ENCODE peak calls at places on chromosomes 7 and 10, in nine cellular contexts. S is A549, L is lower lobe of right lung, N is right lobe of liver, H is pancreas, J is lung, I is coronary artery, G is mucosa of descending colon, C is GM23338. B is an unnamed sample.

GRCh38 chr7:113996405-113996804 is 77.6 kb upstream of the PPP1R3A start:
- DNase-seq in S (no peak), L (no peak), N (no peak), H (no peak), J (no peak), I (no peak), G (no peak), C (no peak), B (peak)

GRCh38 chr7:115410427-115410805 is 488.5 kb downstream of the MDFIC start:
- DNase-seq in S (no peak), L (no peak), N (no peak), H (no peak), J (no peak), I (no peak), G (no peak), C (no peak), B (no peak)

GRCh38 chr10:42932735-42933453 is 144.0 kb upstream of the RET start:
- DNase-seq in S (no peak), L (peak), N (no peak), H (no peak), J (peak), I (no peak), G (no peak), C (peak), B (no peak)

GRCh38 chr10:28139138-28139537 is 140.3 kb upstream of the ODAD2 start:
- DNase-seq in S (no peak), L (no peak), N (no peak), H (no peak), J (peak), I (no peak), G (no peak), C (no peak), B (peak)

GRCh38 chr7:74320645-74321178 is 31.5 kb downstream of the CLIP2 start:
- DNase-seq in S (no peak), L (no peak), N (no peak), H (no peak), J (no peak), I (no peak), G (peak), C (peak), B (no peak)

GRCh38 chr7:134927076-134927475 is 59.2 kb upstream of the AGBL3 start:
- DNase-seq in S (no peak), L (no peak), N (no peak), H (no peak), J (no peak), I (no peak), G (no peak), C (no peak), B (no peak)

GRCh38 chr7:73526892-73527821 is 5.1 kb upstream of the BAZ1B start:
- DNase-seq in S (no peak), L (no peak), N (no peak), H (no peak), J (no peak), I (no peak), G (no peak), C (peak), B (no peak)

GRCh38 chr10:33040436-33040835 is 82.4 kb upstream of the ITGB1 start:
- DNase-seq in S (no peak), L (no peak), N (no peak), H (no peak), J (no peak), I (no peak), G (no peak), C (no peak), B (no peak)

GRCh38 chr7:85471740-85472139 is 284.9 kb upstream of the SEMA3D start:
- DNase-seq in S (no peak), L (no peak), N (no peak), H (no peak), J (no peak), I (no peak), G (no peak), C (no peak), B (peak)

GRCh38 chr10:11578802-11579255 is 32.6 kb downstream of the USP6NL start:
- DNase-seq in S (no peak), L (no peak), N (no peak), H (no peak), J (no peak), I (no peak), G (no peak), C (no peak), B (no peak)

GRCh38 chr10:75708060-75708459 is 276.6 kb downstream of the LRMDA start:
- DNase-seq in S (no peak), L (no peak), N (no peak), H (no peak), J (no peak), I (no peak), G (no peak), C (no peak), B (no peak)

GRCh38 chr10:68601490-68602265 is 41.5 kb downstream of the TET1 start:
- DNase-seq in S (no peak), L (no peak), N (no peak), H (no peak), J (no peak), I (no peak), G (no peak), C (no peak), B (no peak)

GRCh38 chr10:324593-324992 is 189.3 kb downstream of the ZMYND11 start:
- DNase-seq in S (no peak), L (no peak), N (no peak), H (no peak), J (no peak), I (peak), G (no peak), C (no peak), B (peak)

GRCh38 chr7:143329471-143330170 is 13.7 kb downstream of the CLCN1 start:
- DNase-seq in S (no peak), L (no peak), N (no peak), H (no peak), J (no peak), I (no peak), G (no peak), C (peak), B (no peak)

GRCh38 chr10:125003146-125003900 is 61.4 kb downstream of the ZRANB1 start:
- DNase-seq in S (no peak), L (peak), N (peak), H (peak), J (no peak), I (peak), G (peak), C (no peak), B (no peak)

GRCh38 chr10:82089327-82089726 is 214.3 kb downstream of the NRG3 start:
- DNase-seq in S (no peak), L (no peak), N (no peak), H (no peak), J (no peak), I (no peak), G (no peak), C (peak), B (no peak)

GRCh38 chr10:29304259-29305030 is 15.6 kb downstream of the LYZL1 start:
- DNase-seq in S (peak), L (no peak), N (peak), H (peak), J (peak), I (no peak), G (peak), C (peak), B (peak)

GRCh38 chr7:40880581-40880980 is 745.8 kb downstream of the SUGCT start:
- DNase-seq in S (no peak), L (no peak), N (no peak), H (no peak), J (no peak), I (no peak), G (no peak), C (no peak), B (peak)

GRCh38 chr7:157352506-157352905 is 15.7 kb downstream of the DNAJB6 start:
- DNase-seq in S (no peak), L (no peak), N (no peak), H (no peak), J (no peak), I (no peak), G (no peak), C (no peak), B (no peak)

GRCh38 chr10:71770255-71770654 is 3.1 kb downstream of the VSIR start:
- DNase-seq in S (no peak), L (no peak), N (no peak), H (no peak), J (no peak), I (no peak), G (no peak), C (no peak), B (peak)

GRCh38 chr7:148662646-148663045 is 36.1 kb upstream of the CUL1 start:
- DNase-seq in S (no peak), L (no peak), N (no peak), H (no peak), J (no peak), I (no peak), G (no peak), C (no peak), B (no peak)

GRCh38 chr10:112307631-112308502 is 24.7 kb downstream of the TECTB start:
- DNase-seq in S (peak), L (peak), N (peak), H (no peak), J (peak), I (peak), G (peak), C (peak), B (peak)

GRCh38 chr10:86304436-86304835 is 62.2 kb downstream of the GRID1 start:
- DNase-seq in S (no peak), L (no peak), N (no peak), H (no peak), J (no peak), I (peak), G (no peak), C (no peak), B (no peak)

GRCh38 chr10:120436431-120437142 is 20.4 kb upstream of the PLPP4 start:
- DNase-seq in S (no peak), L (no peak), N (no peak), H (no peak), J (no peak), I (no peak), G (no peak), C (no peak), B (no peak)

GRCh38 chr7:155950898-155951553 is 138.8 kb upstream of the SHH start:
- DNase-seq in S (no peak), L (no peak), N (no peak), H (no peak), J (peak), I (no peak), G (no peak), C (no peak), B (no peak)

GRCh38 chr7:32093415-32094408 is 23.5 kb upstream of the PDE1C start:
- DNase-seq in S (peak), L (peak), N (no peak), H (peak), J (peak), I (peak), G (no peak), C (no peak), B (peak)

GRCh38 chr10:29204119-29204518 is 84.8 kb upstream of the LYZL1 start:
- DNase-seq in S (no peak), L (no peak), N (no peak), H (no peak), J (no peak), I (no peak), G (no peak), C (peak), B (no peak)

GRCh38 chr10:79417266-79417665 is 28.2 kb downstream of the ZCCHC24 start:
- DNase-seq in S (no peak), L (peak), N (peak), H (no peak), J (no peak), I (no peak), G (peak), C (no peak), B (no peak)

GRCh38 chr10:95408931-95409873 is 118.4 kb upstream of the PDLIM1 start:
- DNase-seq in S (no peak), L (no peak), N (no peak), H (no peak), J (no peak), I (no peak), G (no peak), C (peak), B (no peak)

GRCh38 chr10:125843603-125844329 is 20.4 kb downstream of the BCCIP start:
- DNase-seq in S (no peak), L (no peak), N (no peak), H (no peak), J (no peak), I (no peak), G (no peak), C (no peak), B (no peak)

GRCh38 chr7:106347229-106347833 is 62.5 kb upstream of the NAMPT start:
- DNase-seq in S (no peak), L (no peak), N (no peak), H (no peak), J (no peak), I (no peak), G (no peak), C (no peak), B (no peak)

GRCh38 chr7:111438369-111439289 is 123.7 kb downstream of the IMMP2L start:
- DNase-seq in S (peak), L (no peak), N (no peak), H (no peak), J (no peak), I (no peak), G (no peak), C (no peak), B (peak)

GRCh38 chr7:55028011-55028410 is 9.2 kb downstream of the EGFR start:
- DNase-seq in S (no peak), L (no peak), N (no peak), H (no peak), J (no peak), I (no peak), G (no peak), C (no peak), B (no peak)

GRCh38 chr10:109427421-109427820 is 495.9 kb downstream of the XPNPEP1 start:
- DNase-seq in S (no peak), L (no peak), N (no peak), H (no peak), J (no peak), I (no peak), G (no peak), C (no peak), B (no peak)
- TF ChIP-seq CTCF in S (no peak), L (no peak), N (no peak), H (no peak), J (no peak), I (no peak), G (no peak), C (peak), B (peak)

GRCh38 chr10:78162867-78163266 is 129.2 kb downstream of the RPS24 start:
- DNase-seq in S (no peak), L (no peak), N (no peak), H (no peak), J (no peak), I (no peak), G (no peak), C (no peak), B (no peak)
- H3K4me3 ChIP-seq in S (no peak), L (no peak), N (no peak), H (no peak), J (no peak), I (no peak), G (no peak), C (no peak), B (no peak)

GRCh38 chr7:145169908-145170307 is 334.1 kb upstream of the TPK1 start:
- DNase-seq in S (peak), L (no peak), N (no peak), H (no peak), J (no peak), I (no peak), G (no peak), C (peak), B (no peak)

DNA sequence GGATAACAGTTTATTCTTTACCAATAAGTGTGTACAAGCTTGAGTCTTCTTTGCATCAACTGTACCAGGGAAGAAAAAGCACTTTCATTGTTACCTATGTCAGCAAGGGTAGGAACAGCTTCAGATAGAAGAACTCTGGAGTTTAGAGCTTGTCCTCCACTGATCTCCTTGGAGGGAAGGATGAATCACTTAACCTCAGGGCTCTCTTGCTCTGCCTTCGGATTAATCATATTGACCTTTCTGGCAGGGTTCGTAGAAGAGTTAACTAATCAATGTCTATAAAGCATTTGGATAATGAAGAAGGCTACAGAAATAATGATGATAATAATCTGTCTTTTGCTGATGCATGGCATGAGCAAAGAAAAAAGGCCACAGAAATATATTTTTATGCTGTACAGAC is 339.5 kb upstream of the TPK1 start:
- DNase-seq in S (no peak), L (no peak), N (no peak), H (no peak), J (no peak), I (no peak), G (no peak), C (no peak), B (no peak)
- TF ChIP-seq CTCF in S (no peak), L (no peak), N (no peak), H (no peak), J (no peak), I (no peak), G (no peak), C (no peak), B (no peak)

GRCh38 chr10:131580674-131581073 is 269.2 kb upstream of the TCERG1L start:
- DNase-seq in S (no peak), L (no peak), N (no peak), H (no peak), J (peak), I (no peak), G (no peak), C (no peak), B (no peak)
- H3K4me3 ChIP-seq in S (no peak), L (no peak), N (no peak), H (no peak), J (no peak), I (no peak), G (no peak), C (no peak), B (no peak)

GRCh38 chr7:27923308-27923980 is 183.5 kb downstream of the TAX1BP1 start:
- DNase-seq in S (no peak), L (no peak), N (no peak), H (no peak), J (no peak), I (no peak), G (no peak), C (no peak), B (peak)
- TF ChIP-seq CTCF in S (no peak), L (no peak), N (no peak), H (no peak), J (no peak), I (no peak), G (no peak), C (no peak), B (no peak)

DNA sequence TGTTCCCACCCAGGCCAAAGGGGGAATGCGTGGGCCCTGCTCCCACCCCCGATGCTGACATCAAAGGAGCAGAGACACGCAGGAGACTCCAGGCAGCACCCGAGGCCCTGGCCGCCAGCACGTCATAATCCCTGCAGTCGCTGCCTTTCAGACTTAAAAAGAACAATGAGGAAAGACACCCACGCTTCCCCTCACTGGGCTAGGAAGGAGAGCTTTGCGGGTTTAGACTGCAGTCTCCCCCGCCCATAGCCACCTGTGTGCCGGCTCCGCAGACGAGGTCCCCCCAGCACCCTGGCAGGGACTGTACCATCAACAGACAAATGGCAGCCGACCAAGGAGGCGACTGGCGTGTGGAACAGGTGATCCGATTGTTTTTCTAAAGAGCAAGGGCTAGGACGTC is 1.3 kb downstream of the GRB10 start:
- DNase-seq in S (no peak), L (no peak), N (no peak), H (no peak), J (no peak), I (no peak), G (no peak), C (no peak), B (no peak)
- H3K4me3 ChIP-seq in S (no peak), L (peak), N (no peak), H (no peak), J (no peak), I (peak), G (no peak), C (peak), B (no peak)

DNA sequence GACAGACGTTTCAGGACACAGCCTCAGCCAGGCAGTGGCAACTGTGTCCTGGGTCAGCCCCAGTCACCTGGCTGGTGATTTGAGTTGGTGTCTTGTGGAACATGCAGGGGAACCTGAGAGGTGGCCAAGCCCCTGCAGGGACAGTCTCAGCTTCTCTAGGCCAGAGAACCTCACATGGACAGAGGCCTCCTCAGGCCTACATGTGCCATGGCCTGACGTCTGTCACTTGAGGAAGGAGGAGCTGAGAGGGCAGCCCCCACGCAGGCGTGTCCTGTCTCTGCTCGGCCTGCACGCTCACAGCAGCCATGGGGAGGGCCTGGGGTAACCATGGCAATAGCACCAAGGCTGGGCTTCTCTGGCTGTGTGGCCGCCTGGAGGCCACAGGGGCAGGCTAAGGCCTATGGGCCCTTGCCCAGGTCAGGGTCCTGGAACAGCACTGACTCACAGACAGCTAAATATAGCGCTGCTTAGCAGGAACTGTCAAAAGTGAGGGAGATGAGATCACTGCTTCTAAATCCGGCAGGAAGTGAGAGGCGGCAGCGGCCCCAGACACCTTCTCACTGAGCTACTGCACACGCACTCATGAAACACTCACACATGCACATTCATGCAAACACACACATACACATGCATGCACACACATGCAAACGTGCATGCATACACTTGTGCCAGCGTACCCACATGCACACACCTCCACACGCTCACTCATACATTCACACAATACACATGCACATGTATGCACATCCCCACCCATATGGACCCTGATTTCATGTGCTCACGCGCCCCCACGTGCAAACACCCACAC is 57.0 kb downstream of the YKT6 start:
- DNase-seq in S (peak), L (peak), N (peak), H (peak), J (peak), I (peak), G (peak), C (no peak), B (peak)
- TF ChIP-seq CTCF in S (no peak), L (peak), N (no peak), H (no peak), J (no peak), I (no peak), G (no peak), C (no peak), B (no peak)

GRCh38 chr7:66413379-66414114 is 208.4 kb downstream of the TPST1 start:
- DNase-seq in S (peak), L (peak), N (peak), H (peak), J (peak), I (peak), G (peak), C (peak), B (peak)
- H3K4me3 ChIP-seq in S (peak), L (peak), N (peak), H (peak), J (peak), I (peak), G (no peak), C (peak), B (peak)

DNA sequence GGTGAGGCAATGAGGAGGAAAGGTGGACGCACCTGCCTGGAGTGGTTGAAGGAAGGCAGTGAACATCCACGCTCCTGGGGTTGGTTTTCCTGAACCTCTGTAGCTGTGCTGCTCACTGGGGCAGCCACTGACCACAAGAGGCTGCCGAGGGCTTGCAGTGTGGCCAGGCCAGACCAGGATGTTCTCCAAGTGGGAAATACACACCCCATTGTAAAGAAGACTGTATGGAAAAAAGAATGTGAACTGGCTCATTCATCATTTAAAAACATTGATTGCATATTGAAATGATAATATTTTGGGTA is 107.6 kb downstream of the SNX10 start:
- DNase-seq in S (peak), L (peak), N (peak), H (peak), J (no peak), I (no peak), G (peak), C (peak), B (peak)
- TF ChIP-seq CTCF in S (peak), L (peak), N (no peak), H (no peak), J (no peak), I (no peak), G (no peak), C (peak), B (peak)